ENCODE peak calls at places on chromosomes 16 and 17, in eight cellular contexts. F is mesendoderm; H is Caco-2; J is neuronal stem cell; X is CD4-positive, alpha-beta memory T cell; V is pancreas; Y is cardiac muscle cell; L is tibial nerve. U is an unnamed sample.
A peak's percentile ranks its signal among the peaks of the same experiment; 100 is the strongest.

GRCh38 chr17:75475851-75476250 is 19.4 kb downstream of the TMEM94 start:
- DNase-seq in F (no peak), H (no peak), J (no peak), X (no peak), V (no peak), Y (peak; percentile 58), L (no peak), U (no peak)

GRCh38 chr16:80518436-80518835 is 22.4 kb upstream of the DYNLRB2 start:
- DNase-seq in F (peak; percentile 9), H (no peak), J (no peak), X (peak; percentile 44), V (no peak), Y (no peak), L (no peak), U (no peak)

GRCh38 chr16:77822656-77823055 is 34.3 kb downstream of the VAT1L start:
- DNase-seq in F (no peak), H (no peak), J (no peak), X (no peak), V (no peak), Y (no peak), L (no peak), U (no peak)

GRCh38 chr16:23496826-23497542 is 13.3 kb downstream of the GGA2 start:
- DNase-seq in F (no peak), H (peak; percentile 68), J (no peak), X (no peak), V (no peak), Y (peak; percentile 64), L (peak; percentile 52), U (no peak)

GRCh38 chr16:24853830-24854229 is 8.1 kb downstream of the SLC5A11 start:
- DNase-seq in F (no peak), H (no peak), J (no peak), X (no peak), V (no peak), Y (peak; percentile 73), L (no peak), U (no peak)

GRCh38 chr17:65723356-65723928 is 162.0 kb upstream of the AXIN2 start:
- DNase-seq in F (no peak), H (no peak), J (no peak), X (no peak), V (no peak), Y (peak; percentile 20), L (no peak), U (no peak)

GRCh38 chr16:11836653-11837244 is 14.6 kb downstream of the RSL1D1 start:
- DNase-seq in F (peak; percentile 86), H (no peak), J (no peak), X (no peak), V (no peak), Y (peak; percentile 68), L (no peak), U (no peak)

GRCh38 chr17:45088741-45089140 is 27.6 kb downstream of the NMT1 start:
- DNase-seq in F (no peak), H (no peak), J (no peak), X (no peak), V (no peak), Y (no peak), L (no peak), U (no peak)

GRCh38 chr16:58032710-58033293 is 7.2 kb downstream of the MMP15 start:
- DNase-seq in F (peak; percentile 76), H (no peak), J (no peak), X (no peak), V (peak; percentile 94), Y (peak; percentile 52), L (no peak), U (no peak)

GRCh38 chr17:18177137-18177536 is 6.5 kb upstream of the ALKBH5 start:
- DNase-seq in F (no peak), H (no peak), J (no peak), X (no peak), V (no peak), Y (no peak), L (no peak), U (no peak)

GRCh38 chr16:1884155-1884760 is 12.3 kb upstream of the MEIOB start:
- DNase-seq in F (peak; percentile 29), H (no peak), J (no peak), X (no peak), V (no peak), Y (peak; percentile 38), L (no peak), U (peak; percentile 28)

GRCh38 chr17:63843387-63844292 is 1.2 kb upstream of the SMARCD2 start:
- DNase-seq in F (no peak), H (no peak), J (no peak), X (no peak), V (no peak), Y (peak; percentile 96), L (peak; percentile 38), U (no peak)

GRCh38 chr17:74212262-74212912 is 984 bp upstream of the TTYH2 start:
- DNase-seq in F (no peak), H (no peak), J (no peak), X (peak; percentile 44), V (peak; percentile 79), Y (no peak), L (no peak), U (peak; percentile 19)

GRCh38 chr16:69542974-69543373 is 22.8 kb upstream of the NFAT5 start:
- DNase-seq in F (no peak), H (no peak), J (no peak), X (no peak), V (no peak), Y (peak; percentile 44), L (no peak), U (no peak)

GRCh38 chr17:39866013-39866730 is 1.8 kb upstream of the ZPBP2 start:
- DNase-seq in F (no peak), H (no peak), J (no peak), X (no peak), V (no peak), Y (no peak), L (no peak), U (no peak)

GRCh38 chr17:76155988-76156661 is 15.1 kb upstream of the FOXJ1 start:
- DNase-seq in F (no peak), H (no peak), J (no peak), X (no peak), V (no peak), Y (no peak), L (no peak), U (no peak)

GRCh38 chr16:85607796-85608514 is 5.2 kb upstream of the GSE1 start:
- DNase-seq in F (peak; percentile 87), H (no peak), J (no peak), X (no peak), V (peak; percentile 76), Y (no peak), L (no peak), U (no peak)

GRCh38 chr16:80433617-80434016 is 107.2 kb upstream of the DYNLRB2 start:
- DNase-seq in F (no peak), H (no peak), J (no peak), X (no peak), V (no peak), Y (no peak), L (no peak), U (no peak)

GRCh38 chr16:20865420-20866126 is 34.6 kb downstream of the DCUN1D3 start:
- DNase-seq in F (no peak), H (no peak), J (no peak), X (no peak), V (no peak), Y (no peak), L (no peak), U (no peak)

GRCh38 chr17:22512997-22513538 is 820.7 kb downstream of the KCNJ18 start:
- DNase-seq in F (no peak), H (no peak), J (no peak), X (no peak), V (no peak), Y (no peak), L (no peak), U (no peak)

GRCh38 chr17:18318771-18319450 is 3.8 kb downstream of the SMCR8 start:
- DNase-seq in F (no peak), H (no peak), J (no peak), X (no peak), V (peak; percentile 36), Y (no peak), L (no peak), U (no peak)

GRCh38 chr16:75491876-75492275 is 3.4 kb downstream of the CHST6 start:
- DNase-seq in F (peak; percentile 92), H (peak; percentile 54), J (no peak), X (no peak), V (peak; percentile 36), Y (no peak), L (no peak), U (peak; percentile 21)

GRCh38 chr16:77043076-77043475 is 147.9 kb upstream of the MON1B start:
- DNase-seq in F (peak; percentile 39), H (no peak), J (no peak), X (no peak), V (no peak), Y (peak; percentile 49), L (no peak), U (no peak)

GRCh38 chr16:56956756-56957155 is 5.0 kb upstream of the CETP start:
- DNase-seq in F (no peak), H (no peak), J (no peak), X (no peak), V (no peak), Y (no peak), L (no peak), U (no peak)
- H3K4me1 ChIP-seq in F (no peaks in the 10 kb centered on the region), H (no peaks in the 10 kb centered on the region), J (peaks cover 1% of the 10 kb centered on the region), X (no peaks in the 10 kb centered on the region), V (no peaks in the 10 kb centered on the region), Y (peaks cover 8% of the 10 kb centered on the region), L (peaks cover 3% of the 10 kb centered on the region), U (no peaks in the 10 kb centered on the region)

GRCh38 chr17:77686903-77687302 is 271.6 kb upstream of the TNRC6C start:
- DNase-seq in F (no peak), H (no peak), J (no peak), X (no peak), V (no peak), Y (no peak), L (no peak), U (no peak)
- H3K4me1 ChIP-seq in F (no peaks in the 10 kb centered on the region), H (no peaks in the 10 kb centered on the region), J (no peaks in the 10 kb centered on the region), X (peaks cover 19% of the 10 kb centered on the region), V (no peaks in the 10 kb centered on the region), Y (no peaks in the 10 kb centered on the region), L (peaks cover 9% of the 10 kb centered on the region), U (no peaks in the 10 kb centered on the region)

GRCh38 chr17:81404557-81405165 is 9.4 kb downstream of the BAHCC1 start:
- DNase-seq in F (no peak), H (no peak), J (no peak), X (no peak), V (no peak), Y (no peak), L (no peak), U (no peak)

GRCh38 chr17:81401727-81402529 is 6.7 kb downstream of the BAHCC1 start:
- DNase-seq in F (peak; percentile 85), H (no peak), J (no peak), X (no peak), V (peak; percentile 72), Y (peak; percentile 65), L (no peak), U (peak; percentile 62)

GRCh38 chr17:81403671-81404534 is 8.6 kb downstream of the BAHCC1 start:
- DNase-seq in F (peak; percentile 67), H (no peak), J (no peak), X (no peak), V (no peak), Y (no peak), L (no peak), U (no peak)

GRCh38 chr17:81402530-81402941 is 7.3 kb downstream of the BAHCC1 start:
- DNase-seq in F (peak; percentile 39), H (no peak), J (no peak), X (no peak), V (no peak), Y (no peak), L (no peak), U (no peak)

GRCh38 chr17:81403040-81403467 is 7.8 kb downstream of the BAHCC1 start:
- DNase-seq in F (peak; percentile 79), H (no peak), J (no peak), X (no peak), V (no peak), Y (no peak), L (no peak), U (no peak)
- H3K4me1 ChIP-seq in F (peaks cover 9% of the 10 kb centered on the region), H (peaks cover 11% of the 10 kb centered on the region), J (peaks cover 41% of the 10 kb centered on the region), X (peaks cover 17% of the 10 kb centered on the region), V (no peaks in the 10 kb centered on the region), Y (peaks cover 57% of the 10 kb centered on the region), L (peaks cover 58% of the 10 kb centered on the region), U (peaks cover 14% of the 10 kb centered on the region)

GRCh38 chr17:3893003-3893719 is at the start of gene CAMKK1:
- DNase-seq in F (peak; percentile 95), H (peak; percentile 84), J (peak; percentile 88), X (peak; percentile 87), V (peak; percentile 93), Y (peak; percentile 87), L (peak; percentile 61), U (peak; percentile 93)
- H3K4me1 ChIP-seq in F (peaks cover 8% of the 10 kb centered on the region), H (peaks cover 7% of the 10 kb centered on the region), J (peaks cover 23% of the 10 kb centered on the region), X (peaks cover 21% of the 10 kb centered on the region), V (peaks cover 29% of the 10 kb centered on the region), Y (peaks cover 22% of the 10 kb centered on the region), L (peaks cover 32% of the 10 kb centered on the region), U (peaks cover 9% of the 10 kb centered on the region)